ENCODE peak calls at places on chromosome 11, in four cellular contexts. Y is BE2C, M is adrenal gland, K is body of pancreas. V is an unnamed sample. For H3K9me3, the result is how much of the 10 kb centered on the place peaks cover.

GRCh38 chr11:1821562-1821961 is 13.2 kb upstream of the SYT8 start:
- DNase-seq in Y (no peak), M (no peak), K (no peak), V (no peak)

GRCh38 chr11:93034031-93034430 is 64.6 kb downstream of the MTNR1B start:
- DNase-seq in Y (no peak), M (no peak), K (peak), V (no peak)

GRCh38 chr11:125591659-125592304 is 870 bp upstream of the STT3A start:
- DNase-seq in Y (peak), M (peak), K (peak), V (peak)

GRCh38 chr11:19938051-19938856 is 222.0 kb downstream of the DBX1 start:
- DNase-seq in Y (peak), M (peak), K (peak), V (peak)

GRCh38 chr11:92556435-92556834 is 331.8 kb downstream of the FAT3 start:
- DNase-seq in Y (no peak), M (no peak), K (no peak), V (no peak)

GRCh38 chr11:112771847-112772246 is 189.4 kb upstream of the NCAM1 start:
- DNase-seq in Y (no peak), M (no peak), K (no peak), V (no peak)

GRCh38 chr11:2932850-2933251 is 3.6 kb upstream of the PHLDA2 start:
- DNase-seq in Y (no peak), M (peak), K (no peak), V (peak)

GRCh38 chr11:31492320-31492913 is 17.0 kb downstream of the IMMP1L start:
- DNase-seq in Y (no peak), M (no peak), K (peak), V (no peak)

GRCh38 chr11:120096326-120096725 is 41.6 kb downstream of the TRIM29 start:
- DNase-seq in Y (no peak), M (no peak), K (no peak), V (no peak)

GRCh38 chr11:62260261-62260953 is 9.6 kb upstream of the SCGB2A2 start:
- DNase-seq in Y (no peak), M (no peak), K (no peak), V (no peak)

GRCh38 chr11:91986218-91986617 is 238.4 kb upstream of the FAT3 start:
- DNase-seq in Y (no peak), M (no peak), K (no peak), V (no peak)

GRCh38 chr11:87012673-87013072 is 25.1 kb upstream of the TMEM135 start:
- DNase-seq in Y (no peak), M (no peak), K (no peak), V (no peak)

GRCh38 chr11:93370260-93370659 is 39.7 kb downstream of the DEUP1 start:
- DNase-seq in Y (no peak), M (no peak), K (no peak), V (no peak)

GRCh38 chr11:57763568-57763967 is 2.0 kb downstream of the CTNND1 start:
- DNase-seq in Y (no peak), M (no peak), K (no peak), V (no peak)

GRCh38 chr11:17765381-17766359 is 31.1 kb downstream of the KCNC1 start:
- DNase-seq in Y (peak), M (no peak), K (no peak), V (no peak)

GRCh38 chr11:102950622-102951081 is 4.9 kb downstream of the MMP13 start:
- DNase-seq in Y (no peak), M (no peak), K (no peak), V (peak)

GRCh38 chr11:31822604-31823371 is 11.7 kb upstream of the PAX6 start:
- DNase-seq in Y (no peak), M (no peak), K (no peak), V (no peak)

GRCh38 chr11:120392791-120393190 is 56.6 kb downstream of the ARHGEF12 start:
- DNase-seq in Y (no peak), M (no peak), K (no peak), V (no peak)

GRCh38 chr11:118305726-118306125 is 1.2 kb downstream of the CD3E start:
- DNase-seq in Y (no peak), M (no peak), K (no peak), V (no peak)

GRCh38 chr11:118301600-118302195 is 2.8 kb upstream of the CD3E start:
- DNase-seq in Y (peak), M (no peak), K (no peak), V (no peak)

GRCh38 chr11:118306556-118306955 is 2.0 kb downstream of the CD3E start:
- DNase-seq in Y (no peak), M (no peak), K (no peak), V (no peak)

GRCh38 chr11:118304809-118305248 is 299 bp downstream of the CD3E start:
- DNase-seq in Y (no peak), M (no peak), K (no peak), V (no peak)

GRCh38 chr11:118304227-118304808 is at the start of gene CD3E:
- DNase-seq in Y (no peak), M (no peak), K (no peak), V (no peak)
- H3K4me3 ChIP-seq in Y (no peak), M (no peak), K (no peak), V (no peak)

GRCh38 chr11:65434057-65434666 is 11.6 kb downstream of the NEAT1 start:
- DNase-seq in Y (no peak), M (peak), K (no peak), V (no peak)
- H3K9me3 ChIP-seq in Y (under half), M (under half), K (under half), V (under half)

GRCh38 chr11:65558002-65558784 is at the start of gene LTBP3:
- DNase-seq in Y (peak), M (peak), K (peak), V (peak)
- H3K4me3 ChIP-seq in Y (peak), M (peak), K (no peak), V (peak)

GRCh38 chr11:50174975-50175374 is 142.3 kb downstream of the OR4C45 start:
- DNase-seq in Y (no peak), M (no peak), K (no peak), V (no peak)

GRCh38 chr11:50174189-50174588 is 141.5 kb downstream of the OR4C45 start:
- DNase-seq in Y (no peak), M (no peak), K (no peak), V (no peak)

GRCh38 chr11:50182486-50182885 is 149.8 kb downstream of the OR4C45 start:
- DNase-seq in Y (no peak), M (no peak), K (no peak), V (no peak)

GRCh38 chr11:50178732-50179131 is 146.1 kb downstream of the OR4C45 start:
- DNase-seq in Y (no peak), M (no peak), K (no peak), V (no peak)
- H3K9me3 ChIP-seq in Y (under half), M (under half), K (under half), V (under half)

V was measured in right cardiac atrium.